ENCODE peak calls at places on chromosomes 7 and 10, in six cellular contexts. F, R, W, C, J and B are unnamed samples.

GRCh38 chr10:29496341-29497162 is 138.2 kb downstream of the SVIL start:
- DNase-seq in J (peak), W (peak), C (peak), F (peak), R (peak), B (peak)

GRCh38 chr10:126387931-126388911 is at the start of gene ADAM12:
- DNase-seq in J (peak), R (peak), F (no peak), C (peak), W (peak), B (peak)

GRCh38 chr10:131427901-131428300 is 116.4 kb upstream of the TCERG1L start:
- DNase-seq in J (no peak), F (no peak), C (no peak), W (no peak), R (no peak), B (no peak)

GRCh38 chr7:47968852-47969774 is 10.3 kb downstream of the HUS1 start:
- DNase-seq in R (peak), F (peak), W (peak), J (peak), C (peak), B (peak)

GRCh38 chr7:109336531-109336930 is 766.9 kb downstream of the DNAJB9 start:
- DNase-seq in C (no peak), R (no peak), F (no peak), J (no peak), W (no peak), B (no peak)

GRCh38 chr7:132996581-132997242 is 85.2 kb downstream of the CHCHD3 start:
- DNase-seq in W (peak), C (no peak), R (no peak), F (no peak), J (no peak), B (no peak)

GRCh38 chr10:108104697-108105096 is 940.2 kb upstream of the SORCS1 start:
- DNase-seq in J (no peak), W (no peak), R (no peak), C (no peak), F (no peak), B (no peak)

GRCh38 chr10:24617771-24618396 is 105.8 kb downstream of the ARHGAP21 start:
- DNase-seq in J (peak), W (peak), F (peak), R (peak), C (peak), B (peak)

GRCh38 chr10:24912214-24912613 is 40.2 kb downstream of the PRTFDC1 start:
- DNase-seq in W (peak), F (no peak), J (no peak), R (no peak), C (peak), B (no peak)

GRCh38 chr7:27895553-27895952 is 155.6 kb downstream of the TAX1BP1 start:
- DNase-seq in J (no peak), R (no peak), C (no peak), W (no peak), F (no peak), B (no peak)

GRCh38 chr10:35639021-35639521 is 3.0 kb downstream of the FZD8 start:
- DNase-seq in J (no peak), F (no peak), W (no peak), R (peak), C (no peak), B (no peak)

GRCh38 chr10:31526681-31527080 is 207.7 kb downstream of the ZEB1 start:
- DNase-seq in W (peak), F (no peak), R (no peak), C (peak), J (no peak), B (no peak)

GRCh38 chr10:59091239-59091638 is 85.2 kb upstream of the PHYHIPL start:
- DNase-seq in R (no peak), J (no peak), W (no peak), C (no peak), F (no peak), B (no peak)

GRCh38 chr10:96292971-96293909 is 11.0 kb upstream of the DNTT start:
- DNase-seq in F (peak), W (peak), C (peak), R (no peak), J (no peak), B (peak)

GRCh38 chr7:89549768-89550167 is 604.5 kb upstream of the STEAP1 start:
- DNase-seq in W (no peak), J (no peak), F (no peak), R (no peak), C (no peak), B (no peak)

GRCh38 chr7:47635091-47636090 is 53.5 kb upstream of the TNS3 start:
- DNase-seq in F (no peak), J (no peak), R (peak), W (no peak), C (no peak), B (no peak)

GRCh38 chr10:53997953-53998352 is 803.1 kb downstream of the PCDH15 start:
- DNase-seq in C (peak), R (no peak), W (no peak), J (no peak), F (no peak), B (no peak)

GRCh38 chr10:30529373-30529998 is 95.5 kb downstream of the MAP3K8 start:
- DNase-seq in C (no peak), J (peak), R (peak), W (no peak), F (peak), B (peak)

GRCh38 chr10:24262929-24263653 is 54.2 kb downstream of the KIAA1217 start:
- DNase-seq in C (peak), F (no peak), J (no peak), W (peak), R (no peak), B (no peak)

GRCh38 chr10:91909178-91909677 is at the start of gene FGFBP3:
- DNase-seq in W (peak), R (peak), C (peak), J (no peak), F (peak), B (no peak)

GRCh38 chr7:117808273-117808868 is 64.9 kb downstream of the CTTNBP2 start:
- DNase-seq in R (no peak), W (no peak), J (peak), C (no peak), F (no peak), B (no peak)

GRCh38 chr10:77500754-77501151 is 136.9 kb downstream of the KCNMA1 start:
- DNase-seq in W (no peak), J (no peak), F (peak), C (no peak), R (no peak), B (no peak)

GRCh38 chr7:100370303-100370702 is 3.0 kb upstream of the PILRA start:
- DNase-seq in C (no peak), W (no peak), F (no peak), J (no peak), R (peak), B (no peak)

GRCh38 chr7:90626011-90626410 is 29.9 kb downstream of the CDK14 start:
- DNase-seq in W (peak), F (no peak), R (no peak), J (no peak), C (peak), B (no peak)

GRCh38 chr10:19629559-19629958 is 186.7 kb upstream of the PLXDC2 start:
- DNase-seq in W (peak), R (peak), F (no peak), J (peak), C (peak), B (no peak)

GRCh38 chr7:18356195-18356645 is 139.3 kb upstream of the HDAC9 start:
- DNase-seq in C (peak), R (no peak), J (no peak), W (peak), F (peak), B (peak)

GRCh38 chr7:157558516-157558874 is 221.7 kb downstream of the DNAJB6 start:
- DNase-seq in R (no peak), J (no peak), F (no peak), W (no peak), C (no peak), B (no peak)

GRCh38 chr10:124624006-124624405 is 120.2 kb downstream of the FAM53B start:
- DNase-seq in W (no peak), J (no peak), C (no peak), F (no peak), R (no peak), B (no peak)

DNA sequence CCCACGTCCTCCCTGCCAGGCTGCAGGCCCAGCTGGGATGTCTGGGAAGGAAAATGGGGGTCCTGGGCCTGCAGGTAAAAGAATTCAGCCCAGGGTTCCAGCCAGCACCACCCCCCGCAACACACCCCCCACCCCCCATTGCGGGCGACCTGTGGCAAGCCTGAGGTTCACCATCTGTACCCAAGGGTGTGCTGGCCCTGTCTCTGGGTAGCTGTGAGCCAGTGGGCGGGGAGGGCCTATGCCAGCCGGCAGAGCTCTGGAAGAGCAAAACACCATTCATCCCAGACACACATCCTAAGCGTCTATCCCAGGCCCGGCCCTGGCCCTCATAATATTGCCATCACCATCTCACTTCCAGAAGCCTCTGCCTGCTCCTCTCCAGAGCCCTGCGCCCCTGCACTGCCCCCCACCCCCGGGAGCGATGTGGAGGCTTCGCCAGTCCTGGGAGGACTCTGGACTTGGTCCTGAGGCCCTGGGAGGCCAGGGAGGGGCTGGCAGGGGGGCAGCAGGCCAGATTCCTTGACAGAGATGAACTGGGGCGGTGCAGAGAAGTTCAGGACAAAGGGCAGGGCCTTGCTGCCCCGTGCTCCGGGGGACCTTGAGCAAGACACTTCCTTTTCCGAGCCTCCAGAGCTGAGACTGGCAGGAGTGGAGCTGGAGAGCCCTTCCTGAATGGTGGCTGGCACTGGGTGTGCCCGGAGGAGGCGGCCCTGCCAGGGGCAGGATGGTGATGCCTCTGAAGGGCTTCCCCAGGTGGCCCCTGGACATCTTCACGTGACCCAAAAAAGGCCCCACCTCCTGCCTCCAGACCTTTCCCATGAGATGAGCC is 8.7 kb upstream of the TTYH3 start:
- DNase-seq in J (no peak), F (no peak), R (no peak), C (no peak), W (no peak), B (no peak)
- TF ChIP-seq CTCF in J (no peak), F (no peak), R (no peak), C (no peak), W (no peak), B (no peak)

GRCh38 chr7:84490661-84491060 is 296.1 kb upstream of the SEMA3A start:
- DNase-seq in W (peak), F (no peak), R (no peak), J (no peak), C (peak), B (no peak)
- TF ChIP-seq CTCF in W (no peak), F (no peak), R (no peak), J (no peak), C (peak), B (no peak)

GRCh38 chr7:74164985-74165456 is 9.1 kb upstream of the EIF4H start:
- DNase-seq in W (peak), R (peak), F (no peak), C (peak), J (no peak), B (no peak)
- TF ChIP-seq CTCF in W (peak), R (peak), F (no peak), C (peak), J (peak), B (no peak)

DNA sequence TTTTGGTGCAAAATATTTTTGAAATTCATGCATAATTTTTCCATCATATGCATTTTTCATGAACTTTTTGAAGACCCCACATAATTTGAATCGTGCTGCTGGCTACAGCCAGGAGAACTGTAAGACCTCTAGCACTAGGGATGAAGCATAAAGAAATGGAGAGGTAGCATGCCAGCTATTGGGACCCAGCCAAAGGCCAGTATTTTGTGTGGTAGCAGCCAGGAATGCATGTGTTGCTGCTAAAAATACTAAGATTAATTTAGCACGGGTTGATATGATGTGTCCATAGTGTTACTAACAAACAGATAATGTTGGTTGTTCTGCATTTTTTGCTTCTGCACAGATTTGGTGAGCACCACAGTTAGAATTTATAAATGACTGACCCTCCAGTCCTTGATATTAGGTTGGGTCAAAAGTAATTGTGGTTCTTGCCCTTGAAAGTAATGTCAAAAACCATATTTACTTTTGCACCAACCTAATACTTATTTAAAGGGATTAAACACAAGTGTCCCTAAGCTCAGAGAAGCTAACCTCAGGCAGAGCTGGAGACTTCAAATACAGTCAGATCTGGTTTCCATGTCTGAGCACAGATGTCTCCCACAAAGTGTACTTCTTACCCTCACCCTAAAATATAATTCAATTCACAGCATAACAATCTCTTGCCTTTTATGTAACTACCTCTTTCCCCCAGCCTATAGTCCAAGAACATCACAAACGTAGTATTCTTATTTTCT is 54.1 kb upstream of the NPSR1 start:
- DNase-seq in R (no peak), J (peak), W (no peak), C (no peak), F (no peak), B (no peak)
- TF ChIP-seq CTCF in R (no peak), J (no peak), W (no peak), C (no peak), F (no peak), B (no peak)

GRCh38 chr10:110827410-110827809 is 44.3 kb upstream of the PDCD4 start:
- DNase-seq in W (peak), C (peak), F (no peak), R (no peak), J (no peak), B (no peak)

GRCh38 chr10:110829721-110830410 is 41.9 kb upstream of the PDCD4 start:
- DNase-seq in R (no peak), W (no peak), F (no peak), J (no peak), C (no peak), B (no peak)

GRCh38 chr10:110827872-110828271 is 43.9 kb upstream of the PDCD4 start:
- DNase-seq in F (no peak), J (no peak), R (no peak), C (no peak), W (no peak), B (no peak)

GRCh38 chr10:110825510-110825909 is 46.2 kb upstream of the PDCD4 start:
- DNase-seq in F (no peak), J (no peak), W (no peak), R (no peak), C (no peak), B (no peak)

GRCh38 chr10:110828525-110828924 is 43.2 kb upstream of the PDCD4 start:
- DNase-seq in C (no peak), F (no peak), R (no peak), J (no peak), W (no peak), B (no peak)
- TF ChIP-seq CTCF in C (no peak), F (no peak), R (no peak), J (no peak), W (no peak), B (no peak)

GRCh38 chr7:154651501-154651900 is 351.4 kb downstream of the PAXIP1 start:
- DNase-seq in J (no peak), F (no peak), C (no peak), W (no peak), R (no peak), B (no peak)

GRCh38 chr7:154649434-154649833 is 353.5 kb downstream of the PAXIP1 start:
- DNase-seq in F (no peak), C (no peak), W (no peak), R (no peak), J (no peak), B (no peak)

GRCh38 chr7:154649015-154649414 is 353.9 kb downstream of the PAXIP1 start:
- DNase-seq in W (no peak), R (no peak), J (no peak), F (no peak), C (no peak), B (no peak)

GRCh38 chr7:154647625-154648024 is 355.3 kb downstream of the PAXIP1 start:
- DNase-seq in R (no peak), C (no peak), F (no peak), W (no peak), J (no peak), B (no peak)

DNA sequence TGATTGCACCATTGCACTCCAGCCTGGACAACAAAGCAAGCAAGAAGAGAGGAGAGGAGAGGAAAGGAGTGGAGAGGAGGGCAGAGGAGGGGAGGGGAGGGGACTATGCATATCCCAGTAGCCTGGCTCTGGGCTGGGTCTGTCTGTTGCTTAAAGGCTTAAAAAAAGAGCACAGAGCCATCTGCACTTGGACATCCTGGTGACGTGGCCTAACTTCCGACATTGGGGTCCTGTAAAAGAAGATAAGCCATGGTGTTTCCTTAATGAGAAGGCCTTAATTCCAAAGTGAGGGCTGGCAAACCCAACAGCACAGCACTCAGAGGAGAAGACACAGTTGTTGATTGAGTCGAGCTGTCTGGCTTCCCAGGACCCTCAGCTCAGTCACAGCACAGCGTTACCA is 352.6 kb downstream of the PAXIP1 start:
- DNase-seq in F (no peak), J (no peak), W (no peak), C (no peak), R (no peak), B (no peak)
- TF ChIP-seq CTCF in F (no peak), J (no peak), W (no peak), C (no peak), R (no peak), B (no peak)

GRCh38 chr7:139109188-139109982 is at the start of gene ZC3HAV1:
- DNase-seq in W (peak), C (peak), F (peak), J (peak), R (peak), B (peak)
- TF ChIP-seq CTCF in W (peak), C (no peak), F (peak), J (peak), R (peak), B (no peak)